ENCODE peak calls at places on chromosomes 4 and X, in four cellular contexts. One of them, this sample, is unnamed. For H3K4me1 and H3K27me3, the result is how much of the 10 kb centered on the place peaks cover.

GRCh38 chrX:19739683-19740082 is 147.7 kb downstream of the SH3KBP1 start:
- DNase-seq in right cardiac atrium: peak
- DNase-seq in ascending aorta: peak
- DNase-seq in lower lobe of right lung: peak
- DNase-seq in this sample: peak

GRCh38 chrX:24207826-24208225 is 58.3 kb downstream of the ZFX start:
- DNase-seq in right cardiac atrium: no peak
- DNase-seq in ascending aorta: no peak
- DNase-seq in lower lobe of right lung: no peak
- DNase-seq in this sample: no peak

GRCh38 chrX:78886550-78886949 is 58.6 kb upstream of the P2RY10 start:
- DNase-seq in right cardiac atrium: no peak
- DNase-seq in ascending aorta: no peak
- DNase-seq in lower lobe of right lung: no peak
- DNase-seq in this sample: no peak

GRCh38 chr4:73984736-73985527 is 3.1 kb downstream of the PPBP start:
- DNase-seq in right cardiac atrium: no peak
- DNase-seq in ascending aorta: no peak
- DNase-seq in lower lobe of right lung: no peak
- DNase-seq in this sample: no peak

GRCh38 chr4:17241835-17242234 is 270.1 kb downstream of the QDPR start:
- DNase-seq in right cardiac atrium: no peak
- DNase-seq in ascending aorta: no peak
- DNase-seq in lower lobe of right lung: no peak
- DNase-seq in this sample: no peak

GRCh38 chr4:70892086-70892769 is 9.9 kb upstream of the MOB1B start:
- DNase-seq in right cardiac atrium: peak
- DNase-seq in ascending aorta: peak
- DNase-seq in lower lobe of right lung: peak
- DNase-seq in this sample: no peak

GRCh38 chr4:86990510-86990909 is 55.7 kb downstream of the AFF1 start:
- DNase-seq in right cardiac atrium: no peak
- DNase-seq in ascending aorta: no peak
- DNase-seq in lower lobe of right lung: no peak
- DNase-seq in this sample: no peak

GRCh38 chr4:181870326-181870725 is 372.9 kb upstream of the TENM3 start:
- DNase-seq in right cardiac atrium: no peak
- DNase-seq in ascending aorta: no peak
- DNase-seq in lower lobe of right lung: no peak
- DNase-seq in this sample: no peak

GRCh38 chr4:119300072-119300387 is 21.9 kb downstream of the FABP2 start:
- DNase-seq in right cardiac atrium: peak
- DNase-seq in ascending aorta: peak
- DNase-seq in lower lobe of right lung: peak
- DNase-seq in this sample: peak

GRCh38 chr4:113998026-113998425 is 18.6 kb upstream of the ARSJ start:
- DNase-seq in right cardiac atrium: no peak
- DNase-seq in ascending aorta: no peak
- DNase-seq in lower lobe of right lung: no peak
- DNase-seq in this sample: no peak

GRCh38 chr4:140799686-140800225 is 43.6 kb upstream of the TBC1D9 start:
- DNase-seq in right cardiac atrium: no peak
- DNase-seq in ascending aorta: no peak
- DNase-seq in lower lobe of right lung: no peak
- DNase-seq in this sample: no peak

GRCh38 chrX:47831788-47832187 is 4.9 kb upstream of the ZNF81 start:
- DNase-seq in right cardiac atrium: peak
- DNase-seq in ascending aorta: no peak
- DNase-seq in lower lobe of right lung: peak
- DNase-seq in this sample: no peak

GRCh38 chr4:177010421-177010820 is 217.7 kb upstream of the VEGFC start:
- DNase-seq in right cardiac atrium: no peak
- DNase-seq in ascending aorta: no peak
- DNase-seq in lower lobe of right lung: no peak
- DNase-seq in this sample: no peak

GRCh38 chrX:154717824-154718223 is 33.1 kb downstream of the GAB3 start:
- DNase-seq in right cardiac atrium: no peak
- DNase-seq in ascending aorta: no peak
- DNase-seq in lower lobe of right lung: no peak
- DNase-seq in this sample: no peak

GRCh38 chr4:92455956-92456355 is 152.2 kb downstream of the GRID2 start:
- DNase-seq in right cardiac atrium: no peak
- DNase-seq in ascending aorta: no peak
- DNase-seq in lower lobe of right lung: no peak
- DNase-seq in this sample: no peak

GRCh38 chrX:64229145-64229544 is 1.3 kb downstream of the ASB12 start:
- DNase-seq in right cardiac atrium: peak
- DNase-seq in ascending aorta: no peak
- DNase-seq in lower lobe of right lung: no peak
- DNase-seq in this sample: no peak

GRCh38 chr4:14906805-14907204 is 95.5 kb upstream of the CPEB2 start:
- DNase-seq in right cardiac atrium: no peak
- DNase-seq in ascending aorta: no peak
- DNase-seq in lower lobe of right lung: no peak
- DNase-seq in this sample: no peak

GRCh38 chrX:2430265-2430825 is 70.4 kb downstream of the DHRSX start:
- DNase-seq in right cardiac atrium: no peak
- DNase-seq in ascending aorta: no peak
- DNase-seq in lower lobe of right lung: peak
- DNase-seq in this sample: no peak

GRCh38 chrX:27679281-27679680 is 89.1 kb downstream of the DCAF8L2 start:
- DNase-seq in right cardiac atrium: no peak
- DNase-seq in ascending aorta: no peak
- DNase-seq in lower lobe of right lung: no peak
- DNase-seq in this sample: no peak

GRCh38 chr4:120921456-120922389 is 803 bp downstream of the PRDM5 start:
- DNase-seq in right cardiac atrium: peak
- DNase-seq in ascending aorta: peak
- DNase-seq in lower lobe of right lung: peak
- DNase-seq in this sample: peak

GRCh38 chr4:90069151-90069550 is 58.0 kb upstream of the CCSER1 start:
- DNase-seq in right cardiac atrium: no peak
- DNase-seq in ascending aorta: no peak
- DNase-seq in lower lobe of right lung: no peak
- DNase-seq in this sample: no peak

GRCh38 chr4:101205878-101206277 is 141.4 kb downstream of the PPP3CA start:
- DNase-seq in right cardiac atrium: no peak
- DNase-seq in ascending aorta: no peak
- DNase-seq in lower lobe of right lung: no peak
- DNase-seq in this sample: no peak

GRCh38 chr4:27930291-27930690 is 1069.7 kb downstream of the STIM2 start:
- DNase-seq in right cardiac atrium: no peak
- DNase-seq in ascending aorta: no peak
- DNase-seq in lower lobe of right lung: no peak
- DNase-seq in this sample: no peak

GRCh38 chr4:68904786-68905185 is 46.8 kb downstream of the UGT2A3 start:
- DNase-seq in right cardiac atrium: no peak
- DNase-seq in ascending aorta: no peak
- DNase-seq in lower lobe of right lung: no peak
- DNase-seq in this sample: no peak

GRCh38 chr4:173284463-173284862 is 49.7 kb downstream of the HMGB2 start:
- DNase-seq in right cardiac atrium: no peak
- DNase-seq in ascending aorta: no peak
- DNase-seq in lower lobe of right lung: no peak
- DNase-seq in this sample: no peak

GRCh38 chr4:112510191-112510467 is 5.9 kb downstream of the NEUROG2 start:
- DNase-seq in right cardiac atrium: no peak
- DNase-seq in ascending aorta: no peak
- DNase-seq in lower lobe of right lung: no peak
- DNase-seq in this sample: no peak
- H3K4me3 ChIP-seq in right cardiac atrium: peak
- H3K4me3 ChIP-seq in ascending aorta: peak
- H3K4me3 ChIP-seq in lower lobe of right lung: no peak
- H3K4me3 ChIP-seq in this sample: peak

GRCh38 chrX:10007604-10008003 is 40.4 kb downstream of the CLDN34 start:
- DNase-seq in right cardiac atrium: no peak
- DNase-seq in ascending aorta: no peak
- DNase-seq in lower lobe of right lung: no peak
- DNase-seq in this sample: no peak
- H3K4me1 ChIP-seq in right cardiac atrium: under half
- H3K4me1 ChIP-seq in ascending aorta: under half
- H3K4me1 ChIP-seq in lower lobe of right lung: under half
- H3K4me1 ChIP-seq in this sample: under half

GRCh38 chr4:4379540-4380087 is 7.3 kb upstream of the NSG1 start:
- DNase-seq in right cardiac atrium: no peak
- DNase-seq in ascending aorta: no peak
- DNase-seq in lower lobe of right lung: no peak
- DNase-seq in this sample: no peak

GRCh38 chr4:4384837-4385236 is 2.1 kb upstream of the NSG1 start:
- DNase-seq in right cardiac atrium: no peak
- DNase-seq in ascending aorta: no peak
- DNase-seq in lower lobe of right lung: no peak
- DNase-seq in this sample: no peak

GRCh38 chr4:4385729-4386295 is 1.1 kb upstream of the NSG1 start:
- DNase-seq in right cardiac atrium: no peak
- DNase-seq in ascending aorta: no peak
- DNase-seq in lower lobe of right lung: no peak
- DNase-seq in this sample: no peak

GRCh38 chr4:4386296-4386735 is 586 bp upstream of the NSG1 start:
- DNase-seq in right cardiac atrium: peak
- DNase-seq in ascending aorta: no peak
- DNase-seq in lower lobe of right lung: no peak
- DNase-seq in this sample: no peak

GRCh38 chr4:4383085-4383484 is 3.8 kb upstream of the NSG1 start:
- DNase-seq in right cardiac atrium: no peak
- DNase-seq in ascending aorta: no peak
- DNase-seq in lower lobe of right lung: no peak
- DNase-seq in this sample: no peak
- H3K27me3 ChIP-seq in right cardiac atrium: under half
- H3K27me3 ChIP-seq in ascending aorta: under half
- H3K27me3 ChIP-seq in lower lobe of right lung: half or more
- H3K27me3 ChIP-seq in this sample: under half

DNA sequence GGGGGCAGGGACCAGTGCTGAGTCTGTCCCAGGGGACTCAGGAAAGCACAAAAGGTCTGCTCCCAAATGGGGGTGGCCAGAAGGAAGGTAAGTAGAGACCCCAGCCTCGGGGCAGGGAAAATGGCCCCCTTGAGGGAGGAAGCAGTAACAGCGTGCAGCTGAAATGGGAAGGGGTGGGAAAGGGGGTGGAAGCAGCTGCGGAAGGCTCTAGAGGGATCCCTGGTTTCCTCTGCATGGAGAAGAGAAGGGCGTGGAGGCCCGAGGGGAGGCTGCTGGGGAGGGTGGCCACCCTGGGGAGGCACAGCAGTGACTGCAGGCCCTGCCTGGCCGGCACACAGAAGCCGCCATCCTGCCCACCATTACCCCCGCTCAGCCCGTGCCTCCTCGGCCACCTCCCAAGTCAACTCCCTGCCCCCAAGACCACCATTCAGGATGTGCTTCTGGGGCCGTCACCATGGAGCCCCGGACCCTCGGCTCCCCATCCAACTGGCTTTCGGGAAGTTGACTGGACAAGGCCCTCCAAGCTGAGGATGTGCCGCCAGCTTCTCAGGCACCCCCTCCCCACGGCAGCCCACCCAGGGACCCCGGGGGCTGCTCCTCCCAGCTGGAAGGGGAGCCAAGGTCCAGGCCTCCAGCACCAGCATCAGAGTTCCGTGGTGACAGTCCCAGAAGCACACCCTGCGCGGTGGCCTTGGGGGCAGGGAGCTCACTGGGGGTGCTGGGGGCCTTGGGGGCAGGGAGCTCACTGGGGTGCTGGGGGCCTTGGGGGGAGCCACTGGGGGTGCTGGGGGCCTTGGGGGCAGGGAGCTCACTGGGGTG is 23.6 kb downstream of the CFAP99 start:
- DNase-seq in right cardiac atrium: peak
- DNase-seq in ascending aorta: no peak
- DNase-seq in lower lobe of right lung: no peak
- DNase-seq in this sample: no peak
- H3K4me3 ChIP-seq in right cardiac atrium: no peak
- H3K4me3 ChIP-seq in ascending aorta: no peak
- H3K4me3 ChIP-seq in lower lobe of right lung: no peak
- H3K4me3 ChIP-seq in this sample: no peak

DNA sequence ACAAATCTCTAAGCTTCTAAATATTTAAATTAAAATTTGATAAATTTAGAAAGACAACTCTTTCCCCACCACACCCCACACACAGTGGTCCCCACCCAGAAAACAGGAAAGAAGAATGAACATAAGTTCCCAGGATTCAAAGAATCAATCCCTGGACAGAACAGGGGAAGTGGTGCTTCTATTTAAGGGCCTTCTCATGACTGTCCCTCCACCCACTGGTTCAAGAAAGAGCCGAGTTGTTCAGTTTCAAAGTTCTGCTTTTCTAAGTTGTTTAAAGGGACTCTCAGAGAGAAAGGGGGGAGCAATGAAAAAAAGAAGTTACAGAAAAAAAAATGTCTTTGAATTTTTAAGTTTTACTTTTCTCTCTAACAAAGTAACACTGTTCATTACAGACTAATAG is 195.8 kb downstream of the PDGFC start:
- DNase-seq in right cardiac atrium: no peak
- DNase-seq in ascending aorta: no peak
- DNase-seq in lower lobe of right lung: no peak
- DNase-seq in this sample: no peak
- H3K4me1 ChIP-seq in right cardiac atrium: under half
- H3K4me1 ChIP-seq in ascending aorta: half or more
- H3K4me1 ChIP-seq in lower lobe of right lung: under half
- H3K4me1 ChIP-seq in this sample: under half

GRCh38 chrX:11420851-11421250 is 127.6 kb downstream of the AMELX start:
- DNase-seq in right cardiac atrium: no peak
- DNase-seq in ascending aorta: no peak
- DNase-seq in lower lobe of right lung: no peak
- DNase-seq in this sample: no peak

GRCh38 chrX:11421816-11422528 is 128.8 kb downstream of the AMELX start:
- DNase-seq in right cardiac atrium: no peak
- DNase-seq in ascending aorta: no peak
- DNase-seq in lower lobe of right lung: no peak
- DNase-seq in this sample: no peak

GRCh38 chrX:11422529-11422857 is 129.3 kb downstream of the AMELX start:
- DNase-seq in right cardiac atrium: no peak
- DNase-seq in ascending aorta: no peak
- DNase-seq in lower lobe of right lung: no peak
- DNase-seq in this sample: no peak

GRCh38 chrX:11416600-11416999 is 123.4 kb downstream of the AMELX start:
- DNase-seq in right cardiac atrium: no peak
- DNase-seq in ascending aorta: no peak
- DNase-seq in lower lobe of right lung: no peak
- DNase-seq in this sample: no peak

GRCh38 chrX:11419102-11419501 is 125.9 kb downstream of the AMELX start:
- DNase-seq in right cardiac atrium: no peak
- DNase-seq in ascending aorta: no peak
- DNase-seq in lower lobe of right lung: no peak
- DNase-seq in this sample: no peak
- H3K27me3 ChIP-seq in right cardiac atrium: under half
- H3K27me3 ChIP-seq in ascending aorta: under half
- H3K27me3 ChIP-seq in lower lobe of right lung: under half
- H3K27me3 ChIP-seq in this sample: under half

This sample was measured in uterus.